ENCODE peak calls at places on chromosomes 4 and X, in six cellular contexts. I is neuronal stem cell, P is H9, L is SK-N-SH, A is mesenchymal stem cell, X is neural progenitor cell. Y is an unnamed sample. For H3K4me1 and H3K27me3, the result is how much of the 10 kb centered on the place peaks cover.

GRCh38 chr4:82721819-82722423 is 76.7 kb downstream of the SCD5 start:
- DNase-seq in I (no peak), P (no peak), L (peak), A (no peak), X (peak), Y (no peak)

GRCh38 chrX:131752493-131753198 is 208.8 kb downstream of the OR13H1 start:
- DNase-seq in I (no peak), P (no peak), L (peak), A (no peak), X (no peak), Y (peak)

GRCh38 chr4:174086829-174087799 is 196.4 kb downstream of the FBXO8 start:
- DNase-seq in I (no peak), P (no peak), L (no peak), A (no peak), X (no peak), Y (no peak)

GRCh38 chr4:8653326-8654000 is 60.9 kb downstream of the CPZ start:
- DNase-seq in I (no peak), P (peak), L (no peak), A (no peak), X (no peak), Y (no peak)

GRCh38 chrX:21798677-21799219 is 40.7 kb upstream of the MBTPS2 start:
- DNase-seq in I (no peak), P (no peak), L (no peak), A (peak), X (no peak), Y (no peak)

GRCh38 chr4:128517739-128518510 is 230.3 kb upstream of the PGRMC2 start:
- DNase-seq in I (peak), P (no peak), L (peak), A (peak), X (peak), Y (peak)

GRCh38 chr4:43837171-43837570 is 611.4 kb downstream of the KCTD8 start:
- DNase-seq in I (no peak), P (no peak), L (no peak), A (no peak), X (no peak), Y (no peak)

GRCh38 chr4:23889368-23889767 is 479 bp downstream of the PPARGC1A start:
- DNase-seq in I (no peak), P (no peak), L (no peak), A (no peak), X (no peak), Y (no peak)

GRCh38 chr4:46937493-46937892 is 28.4 kb upstream of the COX7B2 start:
- DNase-seq in I (no peak), P (no peak), L (no peak), A (no peak), X (no peak), Y (no peak)
- H3K9ac ChIP-seq in I (no peak), P (no peak), L (no peak), A (no peak), X (no peak), Y (no peak)

DNA sequence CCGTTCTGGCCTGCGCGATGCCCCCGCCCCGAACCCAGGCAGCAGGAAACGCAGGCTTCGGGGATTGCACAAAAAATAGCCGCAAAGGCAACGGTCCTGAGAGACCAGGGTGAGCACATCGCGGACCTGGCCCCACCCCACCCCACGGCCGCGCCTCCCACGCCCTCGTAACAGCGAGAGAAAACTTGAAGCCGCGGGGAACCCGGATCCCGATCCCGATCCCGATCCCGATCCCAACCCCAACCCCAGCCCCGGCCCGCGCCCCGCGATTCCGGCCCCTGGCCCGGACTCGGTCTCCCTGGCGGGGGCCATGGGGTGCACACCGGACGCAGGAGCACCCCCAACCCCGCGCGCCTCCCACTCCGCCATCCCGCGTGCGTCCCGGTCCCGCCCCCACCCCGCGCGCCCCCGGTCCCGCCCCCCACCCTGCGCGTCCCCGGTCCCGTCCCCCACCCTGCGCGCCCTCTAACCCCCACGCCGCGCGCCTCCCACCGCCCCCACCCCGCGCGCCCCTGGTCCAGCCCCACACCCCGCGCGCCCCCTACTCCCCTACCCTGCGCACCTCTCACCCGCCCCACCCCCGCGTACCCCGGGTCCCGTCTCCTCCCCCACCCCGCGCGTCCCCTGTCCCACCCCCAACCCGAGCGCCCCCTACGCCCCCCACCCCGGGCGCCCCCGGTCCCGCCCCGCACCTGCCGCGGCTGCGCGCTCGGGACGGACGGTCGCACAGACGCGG is 29.0 kb downstream of the NOP14 start:
- DNase-seq in I (no peak), P (no peak), L (no peak), A (peak), X (peak), Y (peak)
- H3K4me1 ChIP-seq in I (under half), P (under half), L (under half), A (half or more), X (under half), Y (under half)

GRCh38 chr4:4870493-4871266 is 11.2 kb downstream of the MSX1 start:
- DNase-seq in I (no peak), P (no peak), L (no peak), A (no peak), X (no peak), Y (no peak)

GRCh38 chr4:4868506-4869379 is 9.3 kb downstream of the MSX1 start:
- DNase-seq in I (no peak), P (no peak), L (no peak), A (no peak), X (peak), Y (no peak)

GRCh38 chr4:4871267-4872147 is 12.0 kb downstream of the MSX1 start:
- DNase-seq in I (peak), P (no peak), L (peak), A (no peak), X (peak), Y (no peak)

GRCh38 chr4:4869380-4869723 is 9.9 kb downstream of the MSX1 start:
- DNase-seq in I (peak), P (no peak), L (no peak), A (no peak), X (peak), Y (no peak)

GRCh38 chr4:4869731-4870483 is 10.4 kb downstream of the MSX1 start:
- DNase-seq in I (peak), P (peak), L (no peak), A (no peak), X (peak), Y (no peak)
- H3K27me3 ChIP-seq in I (half or more), P (half or more), L (half or more), A (half or more), X (half or more), Y (half or more)

DNA sequence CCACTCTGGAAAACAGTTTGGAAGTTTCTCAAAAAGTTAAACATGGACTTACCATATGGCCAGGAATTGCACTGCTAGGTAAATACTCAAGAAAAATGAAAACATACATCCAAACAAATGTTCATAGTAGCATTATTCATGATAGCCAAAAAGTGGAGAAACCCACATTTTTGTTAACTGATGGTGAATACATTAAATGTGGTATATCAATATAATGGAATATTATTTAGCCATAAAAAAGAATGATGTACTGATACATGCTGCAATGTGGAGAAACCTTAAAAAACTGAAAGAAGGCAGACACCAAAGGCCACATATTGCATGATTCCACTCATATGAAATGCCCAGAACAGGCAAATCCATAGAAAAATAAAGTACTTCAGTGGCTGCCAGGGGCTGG is 79.1 kb downstream of the SHROOM3 start:
- DNase-seq in I (no peak), P (no peak), L (no peak), A (no peak), X (no peak), Y (no peak)
- H3K9ac ChIP-seq in I (no peak), P (no peak), L (no peak), A (no peak), X (no peak), Y (no peak)

GRCh38 chrX:34562006-34562405 is 95.1 kb downstream of the TMEM47 start:
- DNase-seq in I (no peak), P (no peak), L (no peak), A (no peak), X (no peak), Y (no peak)
- H3K4me1 ChIP-seq in I (under half), P (under half), L (under half), A (under half), X (under half), Y (under half)